ENCODE peak calls at places on chromosomes 2 and 18, in eight cellular contexts. One of them, this sample, is unnamed.

GRCh38 chr18:34222396-34223163 is 2.1 kb downstream of the NOL4 start:
- DNase-seq in PC-9: no peak
- DNase-seq in mammary epithelial cell: peak
- DNase-seq in esophagus squamous epithelium: no peak
- DNase-seq in stimulated activated CD4-positive, alpha-beta T cell treated with anti-CD3 and anti-CD28 coated beads, Interleukin-15, amount 100 ng/mL, for 1 hour: no peak
- DNase-seq in NCI-H510A: peak
- DNase-seq in WTC11: peak
- DNase-seq in LoVo: no peak
- DNase-seq in this sample: peak

GRCh38 chr18:62366992-62367391 is 41.9 kb downstream of the TNFRSF11A start:
- DNase-seq in LoVo: no peak
- DNase-seq in WTC11: peak
- DNase-seq in esophagus squamous epithelium: no peak
- DNase-seq in NCI-H510A: no peak
- DNase-seq in mammary epithelial cell: no peak
- DNase-seq in stimulated activated CD4-positive, alpha-beta T cell treated with anti-CD3 and anti-CD28 coated beads, Interleukin-15, amount 100 ng/mL, for 1 hour: no peak
- DNase-seq in PC-9: no peak
- DNase-seq in this sample: no peak

GRCh38 chr2:133485868-133486267 is 82.4 kb downstream of the NCKAP5 start:
- DNase-seq in mammary epithelial cell: no peak
- DNase-seq in NCI-H510A: no peak
- DNase-seq in PC-9: no peak
- DNase-seq in LoVo: no peak
- DNase-seq in WTC11: no peak
- DNase-seq in esophagus squamous epithelium: no peak
- DNase-seq in stimulated activated CD4-positive, alpha-beta T cell treated with anti-CD3 and anti-CD28 coated beads, Interleukin-15, amount 100 ng/mL, for 1 hour: no peak
- DNase-seq in this sample: no peak

GRCh38 chr18:44320619-44321460 is 359.8 kb upstream of the SETBP1 start:
- DNase-seq in PC-9: no peak
- DNase-seq in mammary epithelial cell: no peak
- DNase-seq in esophagus squamous epithelium: no peak
- DNase-seq in stimulated activated CD4-positive, alpha-beta T cell treated with anti-CD3 and anti-CD28 coated beads, Interleukin-15, amount 100 ng/mL, for 1 hour: no peak
- DNase-seq in LoVo: no peak
- DNase-seq in WTC11: peak
- DNase-seq in NCI-H510A: no peak
- DNase-seq in this sample: no peak

GRCh38 chr2:172380436-172381274 is 46.7 kb upstream of the ITGA6 start:
- DNase-seq in WTC11: peak
- DNase-seq in stimulated activated CD4-positive, alpha-beta T cell treated with anti-CD3 and anti-CD28 coated beads, Interleukin-15, amount 100 ng/mL, for 1 hour: no peak
- DNase-seq in PC-9: no peak
- DNase-seq in mammary epithelial cell: no peak
- DNase-seq in esophagus squamous epithelium: no peak
- DNase-seq in LoVo: no peak
- DNase-seq in NCI-H510A: no peak
- DNase-seq in this sample: no peak

GRCh38 chr2:63300835-63301234 is 250.2 kb downstream of the OTX1 start:
- DNase-seq in mammary epithelial cell: no peak
- DNase-seq in esophagus squamous epithelium: no peak
- DNase-seq in stimulated activated CD4-positive, alpha-beta T cell treated with anti-CD3 and anti-CD28 coated beads, Interleukin-15, amount 100 ng/mL, for 1 hour: no peak
- DNase-seq in LoVo: no peak
- DNase-seq in PC-9: no peak
- DNase-seq in NCI-H510A: no peak
- DNase-seq in WTC11: no peak
- DNase-seq in this sample: no peak

GRCh38 chr18:79528296-79528695 is 132.6 kb downstream of the NFATC1 start:
- DNase-seq in mammary epithelial cell: no peak
- DNase-seq in esophagus squamous epithelium: no peak
- DNase-seq in PC-9: no peak
- DNase-seq in LoVo: no peak
- DNase-seq in WTC11: peak
- DNase-seq in stimulated activated CD4-positive, alpha-beta T cell treated with anti-CD3 and anti-CD28 coated beads, Interleukin-15, amount 100 ng/mL, for 1 hour: no peak
- DNase-seq in NCI-H510A: no peak
- DNase-seq in this sample: no peak

GRCh38 chr18:5943514-5943913 is 48.2 kb upstream of the TMEM200C start:
- DNase-seq in mammary epithelial cell: no peak
- DNase-seq in stimulated activated CD4-positive, alpha-beta T cell treated with anti-CD3 and anti-CD28 coated beads, Interleukin-15, amount 100 ng/mL, for 1 hour: no peak
- DNase-seq in PC-9: no peak
- DNase-seq in WTC11: no peak
- DNase-seq in esophagus squamous epithelium: no peak
- DNase-seq in NCI-H510A: peak
- DNase-seq in LoVo: no peak
- DNase-seq in this sample: no peak

GRCh38 chr2:134500211-134500935 is 218.4 kb downstream of the TMEM163 start:
- DNase-seq in esophagus squamous epithelium: no peak
- DNase-seq in mammary epithelial cell: no peak
- DNase-seq in LoVo: no peak
- DNase-seq in stimulated activated CD4-positive, alpha-beta T cell treated with anti-CD3 and anti-CD28 coated beads, Interleukin-15, amount 100 ng/mL, for 1 hour: no peak
- DNase-seq in NCI-H510A: no peak
- DNase-seq in PC-9: no peak
- DNase-seq in WTC11: no peak
- DNase-seq in this sample: no peak

GRCh38 chr2:208183526-208183925 is 6.3 kb downstream of the C2orf80 start:
- DNase-seq in WTC11: peak
- DNase-seq in mammary epithelial cell: no peak
- DNase-seq in NCI-H510A: no peak
- DNase-seq in PC-9: no peak
- DNase-seq in esophagus squamous epithelium: no peak
- DNase-seq in stimulated activated CD4-positive, alpha-beta T cell treated with anti-CD3 and anti-CD28 coated beads, Interleukin-15, amount 100 ng/mL, for 1 hour: no peak
- DNase-seq in LoVo: no peak
- DNase-seq in this sample: no peak

GRCh38 chr18:785242-785641 is 26.8 kb downstream of the YES1 start:
- DNase-seq in WTC11: no peak
- DNase-seq in esophagus squamous epithelium: no peak
- DNase-seq in mammary epithelial cell: no peak
- DNase-seq in NCI-H510A: no peak
- DNase-seq in LoVo: no peak
- DNase-seq in stimulated activated CD4-positive, alpha-beta T cell treated with anti-CD3 and anti-CD28 coated beads, Interleukin-15, amount 100 ng/mL, for 1 hour: no peak
- DNase-seq in PC-9: no peak
- DNase-seq in this sample: no peak

GRCh38 chr2:36781907-36782635 is 85.6 kb downstream of the VIT start:
- DNase-seq in NCI-H510A: no peak
- DNase-seq in stimulated activated CD4-positive, alpha-beta T cell treated with anti-CD3 and anti-CD28 coated beads, Interleukin-15, amount 100 ng/mL, for 1 hour: no peak
- DNase-seq in mammary epithelial cell: no peak
- DNase-seq in esophagus squamous epithelium: no peak
- DNase-seq in WTC11: no peak
- DNase-seq in LoVo: no peak
- DNase-seq in PC-9: no peak
- DNase-seq in this sample: no peak

GRCh38 chr2:60213865-60214657 is 339.4 kb downstream of the BCL11A start:
- DNase-seq in LoVo: peak
- DNase-seq in WTC11: no peak
- DNase-seq in NCI-H510A: no peak
- DNase-seq in PC-9: no peak
- DNase-seq in mammary epithelial cell: peak
- DNase-seq in stimulated activated CD4-positive, alpha-beta T cell treated with anti-CD3 and anti-CD28 coated beads, Interleukin-15, amount 100 ng/mL, for 1 hour: no peak
- DNase-seq in esophagus squamous epithelium: no peak
- DNase-seq in this sample: peak

GRCh38 chr2:135512099-135512498 is 18.9 kb downstream of the ZRANB3 start:
- DNase-seq in stimulated activated CD4-positive, alpha-beta T cell treated with anti-CD3 and anti-CD28 coated beads, Interleukin-15, amount 100 ng/mL, for 1 hour: no peak
- DNase-seq in PC-9: no peak
- DNase-seq in esophagus squamous epithelium: no peak
- DNase-seq in NCI-H510A: no peak
- DNase-seq in WTC11: no peak
- DNase-seq in mammary epithelial cell: no peak
- DNase-seq in LoVo: no peak
- DNase-seq in this sample: no peak

GRCh38 chr18:44733069-44733753 is 52.5 kb downstream of the SETBP1 start:
- DNase-seq in LoVo: no peak
- DNase-seq in NCI-H510A: no peak
- DNase-seq in WTC11: no peak
- DNase-seq in mammary epithelial cell: peak
- DNase-seq in PC-9: no peak
- DNase-seq in stimulated activated CD4-positive, alpha-beta T cell treated with anti-CD3 and anti-CD28 coated beads, Interleukin-15, amount 100 ng/mL, for 1 hour: no peak
- DNase-seq in esophagus squamous epithelium: no peak
- DNase-seq in this sample: no peak

GRCh38 chr2:137700681-137701080 is 263.6 kb upstream of the HNMT start:
- DNase-seq in LoVo: no peak
- DNase-seq in esophagus squamous epithelium: no peak
- DNase-seq in PC-9: no peak
- DNase-seq in stimulated activated CD4-positive, alpha-beta T cell treated with anti-CD3 and anti-CD28 coated beads, Interleukin-15, amount 100 ng/mL, for 1 hour: no peak
- DNase-seq in mammary epithelial cell: no peak
- DNase-seq in WTC11: no peak
- DNase-seq in NCI-H510A: no peak
- DNase-seq in this sample: no peak

GRCh38 chr2:51597086-51597485 is 565.2 kb upstream of the NRXN1 start:
- DNase-seq in PC-9: no peak
- DNase-seq in stimulated activated CD4-positive, alpha-beta T cell treated with anti-CD3 and anti-CD28 coated beads, Interleukin-15, amount 100 ng/mL, for 1 hour: no peak
- DNase-seq in NCI-H510A: no peak
- DNase-seq in mammary epithelial cell: no peak
- DNase-seq in WTC11: no peak
- DNase-seq in esophagus squamous epithelium: no peak
- DNase-seq in LoVo: no peak
- DNase-seq in this sample: no peak

GRCh38 chr18:78810706-78811105 is 168.9 kb upstream of the SALL3 start:
- DNase-seq in LoVo: no peak
- DNase-seq in mammary epithelial cell: no peak
- DNase-seq in PC-9: no peak
- DNase-seq in esophagus squamous epithelium: no peak
- DNase-seq in stimulated activated CD4-positive, alpha-beta T cell treated with anti-CD3 and anti-CD28 coated beads, Interleukin-15, amount 100 ng/mL, for 1 hour: no peak
- DNase-seq in NCI-H510A: no peak
- DNase-seq in WTC11: no peak
- DNase-seq in this sample: no peak

GRCh38 chr2:98121149-98121548 is 34.2 kb downstream of the VWA3B start:
- DNase-seq in LoVo: no peak
- DNase-seq in stimulated activated CD4-positive, alpha-beta T cell treated with anti-CD3 and anti-CD28 coated beads, Interleukin-15, amount 100 ng/mL, for 1 hour: no peak
- DNase-seq in NCI-H510A: no peak
- DNase-seq in mammary epithelial cell: no peak
- DNase-seq in WTC11: no peak
- DNase-seq in PC-9: no peak
- DNase-seq in esophagus squamous epithelium: no peak
- DNase-seq in this sample: no peak

GRCh38 chr2:216056739-216057138 is 24.9 kb downstream of the PECR start:
- DNase-seq in mammary epithelial cell: no peak
- DNase-seq in LoVo: peak
- DNase-seq in WTC11: no peak
- DNase-seq in esophagus squamous epithelium: no peak
- DNase-seq in stimulated activated CD4-positive, alpha-beta T cell treated with anti-CD3 and anti-CD28 coated beads, Interleukin-15, amount 100 ng/mL, for 1 hour: no peak
- DNase-seq in PC-9: no peak
- DNase-seq in NCI-H510A: no peak
- DNase-seq in this sample: no peak

GRCh38 chr18:75880913-75881504 is 453.5 kb upstream of the SMIM21 start:
- DNase-seq in mammary epithelial cell: no peak
- DNase-seq in WTC11: no peak
- DNase-seq in LoVo: no peak
- DNase-seq in stimulated activated CD4-positive, alpha-beta T cell treated with anti-CD3 and anti-CD28 coated beads, Interleukin-15, amount 100 ng/mL, for 1 hour: no peak
- DNase-seq in NCI-H510A: no peak
- DNase-seq in PC-9: no peak
- DNase-seq in esophagus squamous epithelium: no peak
- DNase-seq in this sample: no peak

GRCh38 chr2:27086722-27087446 is at the start of gene KHK:
- DNase-seq in PC-9: peak
- DNase-seq in mammary epithelial cell: no peak
- DNase-seq in LoVo: peak
- DNase-seq in WTC11: peak
- DNase-seq in NCI-H510A: peak
- DNase-seq in stimulated activated CD4-positive, alpha-beta T cell treated with anti-CD3 and anti-CD28 coated beads, Interleukin-15, amount 100 ng/mL, for 1 hour: no peak
- DNase-seq in esophagus squamous epithelium: no peak
- DNase-seq in this sample: peak

GRCh38 chr2:100802076-100802475 is 17.9 kb upstream of the NPAS2 start:
- DNase-seq in stimulated activated CD4-positive, alpha-beta T cell treated with anti-CD3 and anti-CD28 coated beads, Interleukin-15, amount 100 ng/mL, for 1 hour: no peak
- DNase-seq in NCI-H510A: no peak
- DNase-seq in mammary epithelial cell: peak
- DNase-seq in PC-9: no peak
- DNase-seq in WTC11: no peak
- DNase-seq in esophagus squamous epithelium: no peak
- DNase-seq in LoVo: no peak
- DNase-seq in this sample: no peak